ENCODE peak calls at places on chromosomes 11 and 22, in five cellular contexts. L is astrocyte of the spinal cord, F is A549, B is bronchial epithelial cell, A is GM12891. I is an unnamed sample.

GRCh38 chr11:123384116-123384515 is 46.0 kb upstream of the GRAMD1B start:
- DNase-seq in L (no peak), F (no peak), B (no peak), A (no peak), I (no peak)

GRCh38 chr22:30290679-30291333 is 1.5 kb upstream of the CASTOR1 start:
- DNase-seq in L (peak), F (no peak), B (peak), A (no peak), I (no peak)

GRCh38 chr11:27437824-27438594 is 34.6 kb downstream of the LGR4 start:
- DNase-seq in L (no peak), F (no peak), B (no peak), A (no peak), I (no peak)

GRCh38 chr11:68447015-68447801 is 13.3 kb upstream of the PPP6R3 start:
- DNase-seq in L (peak), F (peak), B (peak), A (peak), I (peak)

GRCh38 chr11:63663809-63664208 is 7.4 kb downstream of the ATL3 start:
- DNase-seq in L (peak), F (no peak), B (peak), A (no peak), I (no peak)

GRCh38 chr11:72864692-72865655 is 50.8 kb downstream of the ATG16L2 start:
- DNase-seq in L (peak), F (no peak), B (no peak), A (no peak), I (no peak)

GRCh38 chr22:27435839-27436581 is 365.5 kb downstream of the MN1 start:
- DNase-seq in L (peak), F (no peak), B (peak), A (no peak), I (no peak)

GRCh38 chr11:68542617-68543016 is 82.1 kb downstream of the PPP6R3 start:
- DNase-seq in L (peak), F (no peak), B (peak), A (no peak), I (no peak)

GRCh38 chr11:66692446-66692845 is 14.8 kb upstream of the RBM4B start:
- DNase-seq in L (no peak), F (no peak), B (no peak), A (no peak), I (no peak)

GRCh38 chr22:43996170-43996980 is 27.7 kb upstream of the PARVB start:
- DNase-seq in L (no peak), F (no peak), B (no peak), A (peak), I (peak)

GRCh38 chr11:908273-908672 is 2.3 kb downstream of the CHID1 start:
- DNase-seq in L (no peak), F (no peak), B (peak), A (no peak), I (no peak)

GRCh38 chr22:26610983-26611382 is 6.8 kb downstream of the CRYBB1 start:
- DNase-seq in L (peak), F (no peak), B (no peak), A (no peak), I (no peak)

GRCh38 chr22:37443977-37444376 is 16.7 kb upstream of the ELFN2 start:
- DNase-seq in L (no peak), F (no peak), B (peak), A (no peak), I (no peak)

GRCh38 chr11:78714539-78714938 is 139.9 kb upstream of the NARS2 start:
- DNase-seq in L (no peak), F (no peak), B (no peak), A (no peak), I (no peak)

GRCh38 chr11:31625868-31626267 is 116.3 kb downstream of the ELP4 start:
- DNase-seq in L (no peak), F (no peak), B (no peak), A (no peak), I (no peak)

GRCh38 chr22:19052941-19053551 is 69.2 kb downstream of the DGCR2 start:
- DNase-seq in L (no peak), F (no peak), B (no peak), A (no peak), I (no peak)

I was measured in GM12892.